ENCODE peak calls at places on chromosome 2, in ten cellular contexts. C, D, M, G, L, K, V, N, H and Z are unnamed samples.

GRCh38 chr2:68838641-68839040 is 32.6 kb downstream of the BMP10 start:
- DNase-seq in H (no peak), D (no peak), C (no peak), N (no peak), L (no peak), M (no peak), G (no peak), K (no peak), V (no peak), Z (no peak)

GRCh38 chr2:147782521-147782920 is 62.3 kb upstream of the ACVR2A start:
- DNase-seq in V (no peak), H (no peak), K (no peak), N (no peak), C (no peak), G (no peak), L (no peak), M (no peak), D (no peak), Z (no peak)

GRCh38 chr2:218367415-218368149 is 10.9 kb downstream of the CATIP start:
- DNase-seq in V (no peak), G (peak; percentile 89), N (peak; percentile 81), K (no peak), D (peak; percentile 47), L (peak; percentile 96), H (peak; percentile 67), M (peak; percentile 76), C (peak; percentile 53), Z (no peak)

GRCh38 chr2:69073928-69074575 is 61.1 kb downstream of the ANTXR1 start:
- DNase-seq in L (no peak), V (no peak), H (no peak), N (no peak), C (no peak), G (no peak), K (no peak), M (no peak), D (no peak), Z (no peak)

GRCh38 chr2:121649652-121650553 is 641 bp upstream of the CLASP1 start:
- DNase-seq in C (peak; percentile 93), V (peak; percentile 50), L (peak; percentile 94), K (peak; percentile 93), N (peak; percentile 90), H (peak; percentile 89), D (peak; percentile 69), G (peak; percentile 91), M (peak; percentile 77), Z (peak; percentile 87)

GRCh38 chr2:111662039-111662740 is 221.8 kb downstream of the ANAPC1 start:
- DNase-seq in H (no peak), G (no peak), C (no peak), L (no peak), K (no peak), D (no peak), V (no peak), M (no peak), N (no peak), Z (no peak)

GRCh38 chr2:70988151-70988550 is 6.5 kb downstream of the TEX261 start:
- DNase-seq in K (no peak), G (no peak), C (no peak), D (no peak), H (no peak), N (no peak), M (peak; percentile 11), V (no peak), L (no peak), Z (no peak)

GRCh38 chr2:100135415-100135814 is 7.0 kb downstream of the AFF3 start:
- DNase-seq in H (no peak), K (no peak), N (no peak), V (no peak), D (no peak), M (no peak), L (no peak), G (no peak), C (no peak), Z (no peak)

GRCh38 chr2:222360146-222360545 is 61.3 kb upstream of the PAX3 start:
- DNase-seq in C (no peak), K (no peak), D (no peak), M (no peak), N (no peak), L (no peak), V (no peak), H (no peak), G (no peak), Z (no peak)

GRCh38 chr2:23435250-23436035 is 50.5 kb downstream of the KLHL29 start:
- DNase-seq in C (no peak), G (no peak), V (no peak), N (no peak), L (no peak), H (no peak), D (no peak), M (peak; percentile 7), K (peak; percentile 2), Z (no peak)

GRCh38 chr2:241149925-241150659 is at the start of gene PPP1R7:
- DNase-seq in K (peak; percentile 96), G (peak; percentile 93), L (peak; percentile 97), N (peak; percentile 96), V (peak; percentile 66), C (peak; percentile 95), D (peak; percentile 90), H (peak; percentile 95), M (peak; percentile 96), Z (peak; percentile 95)

DNA sequence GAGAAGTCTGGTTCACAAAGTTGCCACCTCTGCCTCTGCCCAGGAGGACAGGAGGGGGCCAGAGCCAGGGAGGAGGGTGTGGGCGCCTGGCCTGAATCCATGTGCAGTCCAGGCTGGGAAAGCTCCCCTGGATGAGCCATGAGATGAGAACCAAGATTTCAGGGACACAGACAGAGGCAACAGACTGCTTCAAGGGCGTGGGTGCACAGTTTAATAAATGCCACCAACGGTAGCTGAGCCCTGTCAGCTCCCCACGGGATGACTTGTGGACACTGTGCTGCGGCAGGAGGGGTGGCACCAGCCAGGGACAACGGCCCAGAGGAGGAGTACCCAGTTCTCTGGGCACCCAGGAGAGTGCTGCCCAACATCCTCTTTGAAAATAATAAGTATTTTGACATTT is 15.2 kb downstream of the CAPG start:
- DNase-seq in K (no peak), H (no peak), C (no peak), L (peak; percentile 30), V (no peak), D (no peak), N (no peak), M (no peak), G (no peak), Z (no peak)
- H3K27ac ChIP-seq in K (no peak overlapping the region), H (peak overlapping the region; percentile 83), C (no peak overlapping the region), L (no peak overlapping the region), V (no peak overlapping the region), D (no peak overlapping the region), N (no peak overlapping the region), M (peak overlapping the region; percentile 88), G (no peak overlapping the region), Z (peak overlapping the region; percentile 78)

DNA sequence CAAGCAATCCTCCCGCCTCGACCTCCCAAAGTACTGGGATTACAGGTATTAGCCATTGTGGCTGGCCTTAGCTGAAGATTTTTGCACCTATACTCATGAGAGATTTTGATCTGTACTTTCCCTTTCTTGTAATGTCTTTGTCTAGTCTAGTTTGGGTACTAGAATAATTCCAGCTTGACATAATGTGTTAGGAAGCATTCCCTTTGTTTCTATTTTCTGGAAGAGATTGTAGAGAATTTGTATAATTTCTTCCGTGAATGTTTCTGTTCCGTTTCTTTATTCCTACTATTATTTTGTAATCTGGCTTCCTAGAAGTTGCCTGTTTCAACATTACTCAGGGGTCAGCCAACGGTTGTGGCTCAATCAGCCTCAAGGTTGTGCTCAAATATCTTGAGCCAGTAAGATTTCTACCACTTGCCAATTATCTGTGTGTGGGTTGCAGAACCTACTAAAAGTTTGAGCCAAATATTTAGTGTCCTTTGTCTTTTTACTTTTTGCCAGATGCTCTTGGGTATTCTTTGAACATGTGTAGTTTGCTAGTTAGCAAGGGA is 42.6 kb upstream of the BAZ2B start:
- DNase-seq in H (no peak), C (no peak), G (peak; percentile 71), M (peak; percentile 41), V (no peak), N (no peak), L (no peak), K (no peak), D (no peak), Z (no peak)
- H3K27ac ChIP-seq in H (no peak overlapping the region), C (no peak overlapping the region), G (no peak overlapping the region), M (peak overlapping the region; percentile 37), V (no peak overlapping the region), N (no peak overlapping the region), L (peak overlapping the region; percentile 34), K (no peak overlapping the region), D (no peak overlapping the region), Z (no peak overlapping the region)

GRCh38 chr2:5691659-5692529 is at the start of gene SOX11:
- DNase-seq in C (no peak), V (no peak), K (peak; percentile 99), N (peak; percentile 85), M (peak; percentile 71), L (no peak), H (no peak), G (no peak), D (no peak), Z (peak; percentile 46)

GRCh38 chr2:5690718-5691658 is 1.2 kb upstream of the SOX11 start:
- DNase-seq in G (no peak), H (no peak), K (peak; percentile 93), C (no peak), L (no peak), V (no peak), D (no peak), M (no peak), N (no peak), Z (no peak)

GRCh38 chr2:5694016-5694690 is 2.0 kb downstream of the SOX11 start:
- DNase-seq in L (no peak), N (peak; percentile 81), V (no peak), H (no peak), M (no peak), D (no peak), C (no peak), G (no peak), K (peak; percentile 42), Z (no peak)

GRCh38 chr2:5693288-5694015 is 1.3 kb downstream of the SOX11 start:
- DNase-seq in H (no peak), K (peak; percentile 57), M (no peak), D (no peak), C (no peak), N (no peak), V (no peak), L (no peak), G (no peak), Z (no peak)

DNA sequence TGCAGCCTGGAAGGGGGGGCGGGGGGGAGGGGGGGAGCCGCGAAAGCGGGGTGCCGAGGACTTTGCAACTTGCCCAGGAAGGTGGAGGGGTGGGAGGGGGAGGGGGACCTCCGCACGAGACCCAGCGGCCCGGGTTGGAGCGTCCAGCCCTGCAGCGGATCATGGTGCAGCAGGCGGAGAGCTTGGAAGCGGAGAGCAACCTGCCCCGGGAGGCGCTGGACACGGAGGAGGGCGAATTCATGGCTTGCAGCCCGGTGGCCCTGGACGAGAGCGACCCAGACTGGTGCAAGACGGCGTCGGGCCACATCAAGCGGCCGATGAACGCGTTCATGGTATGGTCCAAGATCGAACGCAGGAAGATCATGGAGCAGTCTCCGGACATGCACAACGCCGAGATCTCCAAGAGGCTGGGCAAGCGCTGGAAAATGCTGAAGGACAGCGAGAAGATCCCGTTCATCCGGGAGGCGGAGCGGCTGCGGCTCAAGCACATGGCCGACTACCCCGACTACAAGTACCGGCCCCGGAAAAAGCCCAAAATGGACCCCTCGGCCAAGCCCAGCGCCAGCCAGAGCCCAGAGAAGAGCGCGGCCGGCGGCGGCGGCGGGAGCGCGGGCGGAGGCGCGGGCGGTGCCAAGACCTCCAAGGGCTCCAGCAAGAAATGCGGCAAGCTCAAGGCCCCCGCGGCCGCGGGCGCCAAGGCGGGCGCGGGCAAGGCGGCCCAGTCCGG is 540 bp downstream of the SOX11 start:
- DNase-seq in D (no peak), H (no peak), L (no peak), V (no peak), K (peak; percentile 78), M (no peak), G (no peak), C (peak; percentile 1), N (no peak), Z (no peak)
- H3K27ac ChIP-seq in D (no peak overlapping the region), H (no peak overlapping the region), L (no peak overlapping the region), V (no peak overlapping the region), K (peak overlapping the region; percentile 98), M (no peak overlapping the region), G (no peak overlapping the region), C (no peak overlapping the region), N (no peak overlapping the region), Z (no peak overlapping the region)

GRCh38 chr2:210537021-210537650 is 19.3 kb upstream of the CPS1 start:
- DNase-seq in G (no peak), H (no peak), K (no peak), M (no peak), N (no peak), D (no peak), V (no peak), L (no peak), C (no peak), Z (no peak)
- H3K27ac ChIP-seq in G (no peak overlapping the region), H (no peak overlapping the region), K (no peak overlapping the region), M (no peak overlapping the region), N (no peak overlapping the region), D (no peak overlapping the region), V (no peak overlapping the region), L (no peak overlapping the region), C (no peak overlapping the region), Z (no peak overlapping the region)